ENCODE peak calls at places on chromosomes 3 and 15, in five cellular contexts. V, M, D, Y and Q are unnamed samples.

GRCh38 chr15:36117394-36117793 is 462.0 kb upstream of the CDIN1 start:
- DNase-seq in V (no peak), M (no peak), D (no peak), Y (no peak), Q (no peak)

GRCh38 chr3:193693774-193694173 is 100.8 kb downstream of the OPA1 start:
- DNase-seq in V (no peak), M (no peak), D (no peak), Y (peak; percentile 66), Q (no peak)

GRCh38 chr3:62727981-62728380 is 147.2 kb downstream of the CADPS start:
- DNase-seq in V (no peak), M (no peak), D (no peak), Y (no peak), Q (no peak)

GRCh38 chr3:59641169-59641914 is 591.5 kb upstream of the CFAP20DC start:
- DNase-seq in V (no peak), M (no peak), D (peak; percentile 29), Y (no peak), Q (no peak)

GRCh38 chr3:167783781-167784180 is 48.3 kb downstream of the SERPINI1 start:
- DNase-seq in V (no peak), M (no peak), D (peak; percentile 16), Y (no peak), Q (no peak)

GRCh38 chr3:187315872-187316271 is 24.3 kb upstream of the MASP1 start:
- DNase-seq in V (no peak), M (no peak), D (no peak), Y (no peak), Q (no peak)

GRCh38 chr15:26129852-26130251 is 266.7 kb upstream of the ATP10A start:
- DNase-seq in V (no peak), M (no peak), D (no peak), Y (no peak), Q (no peak)

GRCh38 chr3:126986001-126986400 is 3.1 kb downstream of the PLXNA1 start:
- DNase-seq in V (no peak), M (no peak), D (no peak), Y (no peak), Q (no peak)

GRCh38 chr15:55457401-55458022 is 49.2 kb downstream of the PIERCE2 start:
- DNase-seq in V (no peak), M (peak; percentile 72), D (no peak), Y (no peak), Q (no peak)

GRCh38 chr3:194036842-194037241 is 99.1 kb upstream of the HES1 start:
- DNase-seq in V (no peak), M (no peak), D (no peak), Y (no peak), Q (no peak)

GRCh38 chr15:86164222-86164898 is 84.7 kb downstream of the AGBL1 start:
- DNase-seq in V (no peak), M (no peak), D (no peak), Y (no peak), Q (no peak)

GRCh38 chr3:115912372-115912771 is 289.1 kb downstream of the GAP43 start:
- DNase-seq in V (no peak), M (peak; percentile 61), D (peak; percentile 17), Y (no peak), Q (no peak)

GRCh38 chr3:151227438-151228290 is 24.6 kb upstream of the GPR171 start:
- DNase-seq in V (peak; percentile 81), M (peak; percentile 72), D (peak; percentile 72), Y (peak; percentile 77), Q (peak; percentile 78)

GRCh38 chr3:33130144-33130543 is 16.3 kb downstream of the CRTAP start:
- DNase-seq in V (no peak), M (no peak), D (no peak), Y (no peak), Q (no peak)

GRCh38 chr3:68631810-68632545 is 300.4 kb downstream of the TAFA4 start:
- DNase-seq in V (no peak), M (no peak), D (no peak), Y (no peak), Q (no peak)

DNA sequence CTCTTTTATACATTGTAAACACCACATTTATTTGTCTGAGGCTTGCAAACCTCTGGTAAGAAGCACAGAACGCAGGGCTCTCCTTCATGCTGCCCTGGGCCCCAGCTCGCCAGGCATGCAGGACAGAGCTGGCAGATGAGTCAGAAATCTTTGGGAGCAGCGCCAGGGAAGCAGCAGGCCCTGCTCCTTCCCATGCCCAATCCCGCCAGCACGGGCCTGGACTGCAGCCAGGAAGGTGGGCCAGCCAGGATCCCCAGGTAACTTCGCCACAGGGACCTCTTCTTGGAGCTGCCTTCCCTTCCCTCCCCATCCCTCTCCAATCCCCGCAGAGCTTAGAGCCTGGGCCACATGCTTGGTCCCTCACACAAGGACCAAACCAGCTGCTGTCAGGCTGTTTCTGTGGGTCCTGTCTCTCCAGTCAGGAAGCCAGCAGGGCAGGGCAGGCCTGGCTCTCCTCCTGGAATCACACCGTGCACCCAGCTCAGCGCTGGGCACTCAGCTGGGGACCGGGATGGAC is 8.8 kb downstream of the STOML1 start:
- DNase-seq in V (no peak), M (peak; percentile 77), D (peak; percentile 61), Y (no peak), Q (no peak)
- H3K4me1 ChIP-seq in V (peaks cover 46% of the 10 kb centered on the region), M (peaks cover 56% of the 10 kb centered on the region), D (peaks cover 77% of the 10 kb centered on the region), Y (peaks cover 3% of the 10 kb centered on the region), Q (no peaks in the 10 kb centered on the region)

GRCh38 chr3:60742606-60743145 is 508.6 kb downstream of the FHIT start:
- DNase-seq in V (no peak), M (no peak), D (no peak), Y (no peak), Q (peak; percentile 45)
- TF ChIP-seq CTCF in V (no peak), M (no peak), D (peak; percentile 44), Y (no peak), Q (peak; percentile 33)

GRCh38 chr15:80309769-80310384 is 57.9 kb upstream of the CTXND1 start:
- DNase-seq in V (no peak), M (no peak), D (no peak), Y (peak; percentile 4), Q (peak; percentile 11)
- H3K4me3 ChIP-seq in V (no peak overlapping the region), M (no peak overlapping the region), D (no peak overlapping the region), Y (no peak overlapping the region), Q (no peak overlapping the region)

GRCh38 chr15:74978503-74978902 is 16.9 kb upstream of the SCAMP5 start:
- DNase-seq in V (no peak), M (no peak), D (no peak), Y (no peak), Q (no peak)
- H3K4me1 ChIP-seq in V (no peaks in the 10 kb centered on the region), M (no peaks in the 10 kb centered on the region), D (no peaks in the 10 kb centered on the region), Y (no peaks in the 10 kb centered on the region), Q (no peaks in the 10 kb centered on the region)

GRCh38 chr15:66746231-66746605 is 44.2 kb downstream of the SMAD6 start:
- DNase-seq in V (no peak), M (no peak), D (no peak), Y (no peak), Q (no peak)
- TF ChIP-seq CTCF in V (no peak), M (no peak), D (no peak), Y (no peak), Q (no peak)

GRCh38 chr3:48934333-48934991 is 15.8 kb downstream of the ARIH2 start:
- DNase-seq in V (no peak), M (no peak), D (no peak), Y (no peak), Q (no peak)
- H3K4me3 ChIP-seq in V (no peak overlapping the region), M (no peak overlapping the region), D (peak overlapping the region; percentile 42), Y (no peak overlapping the region), Q (no peak overlapping the region)

GRCh38 chr15:42720071-42720470 is 16.9 kb downstream of the CDAN1 start:
- DNase-seq in V (no peak), M (no peak), D (no peak), Y (no peak), Q (no peak)
- H3K4me1 ChIP-seq in V (no peaks in the 10 kb centered on the region), M (no peaks in the 10 kb centered on the region), D (no peaks in the 10 kb centered on the region), Y (no peaks in the 10 kb centered on the region), Q (no peaks in the 10 kb centered on the region)